ENCODE peak calls at places on chromosomes 4 and X, in four cellular contexts. E is heart right ventricle, F is body of pancreas, K is upper lobe of right lung. O is an unnamed sample.

GRCh38 chr4:36237366-36238353 is 6.7 kb downstream of the ARAP2 start:
- ATAC-seq in E (no peak), F (no peak), K (peak; percentile 36), O (no peak)

GRCh38 chrX:150761176-150761818 is 68.1 kb downstream of the MTMR1 start:
- ATAC-seq in E (no peak), F (no peak), K (no peak), O (peak; percentile 19)

GRCh38 chr4:185243879-185244278 is 34.5 kb downstream of the SNX25 start:
- ATAC-seq in E (no peak), F (no peak), K (no peak), O (no peak)

GRCh38 chrX:139126493-139126892 is 404.0 kb upstream of the F9 start:
- ATAC-seq in E (no peak), F (peak; percentile 82), K (peak; percentile 88), O (no peak)

GRCh38 chr4:148284526-148285193 is 157.6 kb downstream of the NR3C2 start:
- ATAC-seq in E (peak; percentile 63), F (peak; percentile 60), K (peak; percentile 50), O (no peak)

GRCh38 chr4:100504086-100504874 is 13.5 kb downstream of the EMCN start:
- ATAC-seq in E (no peak), F (no peak), K (no peak), O (no peak)

GRCh38 chrX:13473666-13474516 is 95.5 kb upstream of the EGFL6 start:
- ATAC-seq in E (peak; percentile 87), F (no peak), K (peak; percentile 86), O (no peak)

GRCh38 chr4:108536577-108536976 is 83.8 kb upstream of the RPL34 start:
- ATAC-seq in E (no peak), F (no peak), K (no peak), O (no peak)

GRCh38 chrX:154056739-154057367 is 37.2 kb upstream of the IRAK1 start:
- ATAC-seq in E (no peak), F (peak; percentile 56), K (peak; percentile 82), O (peak; percentile 68)

GRCh38 chr4:177308125-177308524 is 1.5 kb upstream of the NEIL3 start:
- ATAC-seq in E (no peak), F (no peak), K (peak; percentile 67), O (no peak)

GRCh38 chrX:346034-346813 is 27.6 kb upstream of the GTPBP6 start:
- ATAC-seq in E (no peak), F (no peak), K (no peak), O (no peak)

GRCh38 chr4:12124138-12124537 is 695.4 kb upstream of the HS3ST1 start:
- ATAC-seq in E (no peak), F (no peak), K (no peak), O (no peak)

GRCh38 chr4:119615068-119615744 is 13.4 kb downstream of the PDE5A start:
- ATAC-seq in E (no peak), F (no peak), K (peak; percentile 69), O (no peak)

GRCh38 chrX:65596270-65596669 is 61.7 kb upstream of the LAS1L start:
- ATAC-seq in E (peak; percentile 55), F (no peak), K (peak; percentile 33), O (no peak)

GRCh38 chrX:53280703-53281320 is 572 bp downstream of the IQSEC2 start:
- ATAC-seq in E (peak; percentile 59), F (peak; percentile 20), K (peak; percentile 39), O (peak; percentile 28)

GRCh38 chr4:118683513-118683912 is 1.7 kb upstream of the METTL14 start:
- ATAC-seq in E (no peak), F (no peak), K (no peak), O (no peak)

GRCh38 chr4:100517864-100518341 is at the start of gene EMCN:
- ATAC-seq in E (peak; percentile 93), F (no peak), K (no peak), O (peak; percentile 34)

GRCh38 chrX:9595131-9595530 is 130.3 kb downstream of the TBL1X start:
- ATAC-seq in E (no peak), F (no peak), K (no peak), O (no peak)

GRCh38 chr4:142645478-142646108 is 200.5 kb downstream of the INPP4B start:
- ATAC-seq in E (peak; percentile 92), F (no peak), K (no peak), O (no peak)

GRCh38 chr4:40299704-40300336 is 35.3 kb upstream of the CHRNA9 start:
- ATAC-seq in E (no peak), F (no peak), K (no peak), O (no peak)

GRCh38 chrX:55754861-55755294 is 37.3 kb downstream of the RRAGB start:
- ATAC-seq in E (no peak), F (no peak), K (no peak), O (no peak)

GRCh38 chrX:1212532-1212931 is at the start of gene CRLF2:
- ATAC-seq in E (no peak), F (no peak), K (peak; percentile 12), O (no peak)

GRCh38 chr4:47510036-47510435 is 25.0 kb downstream of the ATP10D start:
- ATAC-seq in E (no peak), F (no peak), K (no peak), O (no peak)

GRCh38 chr4:138310991-138311390 is 68.8 kb upstream of the SLC7A11 start:
- ATAC-seq in E (no peak), F (no peak), K (no peak), O (no peak)

GRCh38 chr4:30719363-30720020 is 677 bp upstream of the PCDH7 start:
- ATAC-seq in E (peak; percentile 64), F (peak; percentile 22), K (peak; percentile 31), O (peak; percentile 70)

GRCh38 chrX:73962948-73963347 is 341.0 kb upstream of the ZCCHC13 start:
- ATAC-seq in E (no peak), F (no peak), K (no peak), O (no peak)

GRCh38 chr4:8495803-8496202 is 55.2 kb downstream of the TRMT44 start:
- ATAC-seq in E (no peak), F (no peak), K (no peak), O (no peak)

GRCh38 chr4:152937535-152938236 is 1.6 kb downstream of the FHDC1 start:
- ATAC-seq in E (peak; percentile 66), F (peak; percentile 22), K (peak; percentile 62), O (peak; percentile 56)

GRCh38 chr4:152935661-152936445 is at the start of gene FHDC1:
- ATAC-seq in E (no peak), F (peak; percentile 93), K (peak; percentile 94), O (peak; percentile 22)

GRCh38 chr4:152937280-152937534 is 1.1 kb downstream of the FHDC1 start:
- ATAC-seq in E (no peak), F (no peak), K (no peak), O (no peak)

GRCh38 chr4:152935138-152935537 is 985 bp upstream of the FHDC1 start:
- ATAC-seq in E (no peak), F (peak; percentile 33), K (no peak), O (no peak)

DNA sequence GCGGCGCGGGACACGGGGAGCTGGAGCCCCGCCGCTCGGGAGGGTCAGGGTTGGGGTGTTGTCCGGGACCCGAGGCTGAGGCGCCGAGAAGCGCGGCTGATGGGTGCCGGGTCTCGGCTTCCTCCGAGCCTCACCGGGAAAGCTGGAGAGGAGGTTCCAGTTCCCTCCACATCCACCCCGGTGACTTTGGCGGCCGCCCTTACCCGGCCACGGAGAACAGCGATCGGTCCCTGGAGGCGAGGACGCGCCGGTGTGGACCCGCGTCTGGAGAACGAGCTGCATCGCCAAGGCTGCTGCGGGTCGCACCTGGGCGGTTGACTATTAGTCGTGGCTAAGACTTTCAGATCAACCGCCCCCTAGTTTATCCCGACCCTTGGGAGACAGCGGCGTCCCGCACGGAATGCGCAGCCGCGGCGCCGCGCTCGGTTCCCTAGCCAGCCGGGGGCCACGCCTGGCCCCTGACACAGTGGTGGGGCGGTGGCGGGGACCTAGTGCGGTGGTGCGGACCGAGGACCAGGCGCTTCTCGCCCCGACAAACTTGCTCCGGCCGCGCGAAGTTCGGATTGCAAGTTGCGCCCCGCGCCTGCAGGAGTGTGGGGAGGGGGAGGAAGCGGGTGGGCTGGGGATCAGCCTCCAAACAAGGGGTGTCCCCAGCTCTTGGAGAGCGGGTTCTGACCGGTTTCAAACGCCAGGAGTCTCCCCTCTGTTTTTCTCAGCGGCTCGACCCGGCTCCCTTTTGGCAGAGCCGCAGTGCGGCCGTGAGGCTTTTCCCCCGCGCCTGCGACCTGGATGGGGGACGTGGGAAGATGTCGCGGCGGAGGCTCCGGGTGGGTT is 540 bp downstream of the FHDC1 start:
- ATAC-seq in E (peak; percentile 26), F (peak; percentile 23), K (peak; percentile 43), O (peak; percentile 26)
- TF ChIP-seq CTCF in E (no peak), F (no peak), K (no peak), O (no peak)

GRCh38 chr4:86848732-86849617 is at the start of gene SLC10A6:
- ATAC-seq in E (peak; percentile 85), F (no peak), K (no peak), O (peak; percentile 47)
- H3K27ac ChIP-seq in E (peak within 1 kb of the TSS; percentile 49), F (no peak within 1 kb of the TSS), K (no peak within 1 kb of the TSS), O (peak within 1 kb of the TSS; percentile 51)

GRCh38 chr4:2829321-2829932 is 14.2 kb upstream of the ADD1 start:
- ATAC-seq in E (no peak), F (no peak), K (no peak), O (no peak)

GRCh38 chr4:2827874-2828751 is 15.5 kb upstream of the ADD1 start:
- ATAC-seq in E (no peak), F (no peak), K (no peak), O (no peak)

GRCh38 chr4:2829933-2830451 is 13.7 kb upstream of the ADD1 start:
- ATAC-seq in E (no peak), F (no peak), K (no peak), O (no peak)

GRCh38 chr4:2827071-2827873 is 16.4 kb upstream of the ADD1 start:
- ATAC-seq in E (no peak), F (no peak), K (no peak), O (no peak)

DNA sequence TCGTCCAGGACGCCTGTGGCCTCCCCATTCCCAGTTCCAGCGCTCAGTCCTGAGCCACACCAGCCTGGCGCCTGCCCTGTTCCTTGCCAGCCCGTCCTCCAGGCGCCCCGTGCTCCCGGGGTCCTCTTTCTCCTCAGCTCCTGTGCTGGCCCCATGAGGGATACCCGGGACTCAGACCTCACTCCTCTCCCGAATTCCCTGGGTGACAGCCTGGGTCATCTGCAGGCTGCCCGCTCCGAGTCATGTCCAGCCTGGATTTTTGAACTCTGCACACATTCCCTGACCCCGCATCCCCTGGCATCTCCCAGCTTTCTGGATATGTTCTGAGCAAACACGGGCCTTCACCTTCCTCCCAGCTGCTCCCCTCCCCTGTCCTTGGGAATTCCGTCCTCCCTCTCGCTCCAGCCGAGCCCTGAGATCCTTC is 14.9 kb upstream of the ADD1 start:
- ATAC-seq in E (no peak), F (no peak), K (no peak), O (no peak)
- H3K36me3 ChIP-seq in E (peaks cover 16% of the 10 kb centered on the region), F (no peaks in the 10 kb centered on the region), K (peaks cover 86% of the 10 kb centered on the region), O (no peaks in the 10 kb centered on the region)

GRCh38 chr4:71732066-71732465 is 51.8 kb downstream of the GC start:
- ATAC-seq in E (no peak), F (no peak), K (no peak), O (no peak)
- TF ChIP-seq CTCF in E (no peak), F (no peak), K (no peak), O (no peak)

DNA sequence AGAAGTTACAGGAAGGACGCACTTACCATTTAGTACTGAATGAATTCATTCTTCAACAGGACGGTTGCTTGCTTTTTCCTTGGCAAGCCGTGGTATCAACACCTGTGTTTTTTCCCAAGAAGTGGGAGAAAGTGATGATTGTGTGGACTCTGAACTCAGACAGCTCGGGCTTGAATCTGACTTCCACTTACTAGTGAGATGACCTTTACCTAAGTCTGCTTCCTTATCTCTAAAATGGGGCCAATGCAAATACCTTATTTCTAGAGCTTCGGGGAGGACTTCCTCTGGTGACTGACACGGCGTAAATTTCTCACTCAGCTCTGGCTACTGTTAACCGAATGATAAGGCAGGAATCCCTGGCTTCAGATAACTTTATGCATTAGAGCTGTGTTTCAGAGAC is 146.8 kb upstream of the RBPJ start:
- ATAC-seq in E (peak; percentile 24), F (peak; percentile 95), K (no peak), O (no peak)
- H3K27ac ChIP-seq in E (no peak overlapping the region), F (peak overlapping the region; percentile 79), K (no peak overlapping the region), O (no peak overlapping the region)